ENCODE peak calls at places on chromosomes 16 and 17, in six cellular contexts. Y, G, E, B, N and T are unnamed samples.

GRCh38 chr17:30292490-30292858 is 730 bp upstream of the BLMH start:
- DNase-seq in E (no peak), N (no peak), G (no peak), B (no peak), Y (no peak), T (no peak)

GRCh38 chr17:48514483-48514876 is 16.3 kb downstream of the HOXB1 start:
- DNase-seq in G (no peak), N (no peak), E (no peak), Y (no peak), B (no peak), T (no peak)

GRCh38 chr16:71572497-71573116 is 4.3 kb downstream of the TAT start:
- DNase-seq in G (no peak), N (peak), Y (no peak), E (no peak), B (no peak), T (no peak)

GRCh38 chr17:66025551-66025950 is 166.4 kb downstream of the CEP112 start:
- DNase-seq in Y (no peak), B (no peak), N (no peak), G (no peak), E (no peak), T (no peak)

GRCh38 chr17:43393944-43394482 is 4.8 kb upstream of the ARL4D start:
- DNase-seq in E (peak), N (peak), G (peak), Y (peak), B (peak), T (peak)

GRCh38 chr17:68719431-68719830 is 118.3 kb upstream of the FAM20A start:
- DNase-seq in B (no peak), G (no peak), Y (no peak), E (no peak), N (no peak), T (no peak)

GRCh38 chr16:57700801-57701551 is 6.4 kb downstream of the DRC7 start:
- DNase-seq in N (peak), E (no peak), Y (no peak), G (no peak), B (peak), T (no peak)

GRCh38 chr17:50656509-50656908 is 21.8 kb downstream of the ABCC3 start:
- DNase-seq in G (no peak), B (no peak), N (no peak), Y (no peak), E (no peak), T (no peak)

GRCh38 chr17:82616021-82616703 is 32.1 kb downstream of the WDR45B start:
- DNase-seq in N (no peak), Y (no peak), E (no peak), G (no peak), B (no peak), T (no peak)

GRCh38 chr16:29978081-29978480 is 4.4 kb downstream of the TAOK2 start:
- DNase-seq in E (no peak), G (no peak), N (no peak), Y (no peak), B (no peak), T (no peak)

GRCh38 chr16:4859190-4859899 is 12.1 kb downstream of the UBN1 start:
- DNase-seq in G (peak), B (no peak), Y (no peak), N (no peak), E (no peak), T (no peak)

GRCh38 chr16:13176711-13177110 is 275.3 kb downstream of the SHISA9 start:
- DNase-seq in B (no peak), G (no peak), Y (no peak), E (no peak), N (no peak), T (no peak)

GRCh38 chr17:50993544-50993943 is 127.1 kb downstream of the SPAG9 start:
- DNase-seq in E (no peak), G (no peak), N (no peak), Y (no peak), B (no peak), T (no peak)

GRCh38 chr17:66627985-66628384 is 206.9 kb upstream of the CACNG5 start:
- DNase-seq in G (no peak), E (no peak), B (no peak), Y (no peak), N (no peak), T (no peak)

GRCh38 chr17:77691216-77692085 is 267.1 kb upstream of the TNRC6C start:
- DNase-seq in B (no peak), G (no peak), Y (no peak), N (no peak), E (no peak), T (no peak)

GRCh38 chr17:4476017-4476416 is 22.7 kb upstream of the SPNS2 start:
- DNase-seq in N (no peak), G (no peak), Y (no peak), B (no peak), E (no peak), T (no peak)

GRCh38 chr17:67054608-67055007 is 10.3 kb downstream of the CACNG1 start:
- DNase-seq in E (no peak), G (no peak), Y (no peak), B (no peak), N (no peak), T (no peak)